ENCODE peak calls at places on chromosome 22, in eight cellular contexts. K is fibroblast of mammary gland, R is cardiac fibroblast, H is astrocyte, G is AG09309, N is IMR-90, C is foreskin fibroblast, P is GM12865. L is an unnamed sample.

GRCh38 chr22:19823638-19824196 is 31.0 kb downstream of the GNB1L start:
- DNase-seq in C (no peak), R (no peak), N (no peak), H (no peak), K (no peak), P (no peak), G (no peak), L (no peak)

GRCh38 chr22:38317995-38318715 is 922 bp upstream of the CSNK1E start:
- DNase-seq in P (no peak), N (peak; percentile 93), G (peak; percentile 79), K (peak; percentile 92), R (peak; percentile 90), C (peak; percentile 96), H (peak; percentile 95), L (peak; percentile 97)

GRCh38 chr22:49391436-49391835 is 436.2 kb downstream of the BRD1 start:
- DNase-seq in R (no peak), C (no peak), G (no peak), H (no peak), P (no peak), K (no peak), N (no peak), L (no peak)

GRCh38 chr22:45572444-45572843 is 69.8 kb downstream of the FBLN1 start:
- DNase-seq in K (peak; percentile 71), N (no peak), H (no peak), R (no peak), C (peak; percentile 82), G (no peak), P (no peak), L (no peak)

GRCh38 chr22:25110846-25111578 is 88.6 kb upstream of the CRYBB3 start:
- DNase-seq in C (peak; percentile 72), P (peak; percentile 60), K (peak; percentile 64), N (peak; percentile 67), R (peak; percentile 91), G (peak; percentile 4), H (peak; percentile 72), L (peak; percentile 65)

GRCh38 chr22:37295213-37295886 is 13.0 kb downstream of the CYTH4 start:
- DNase-seq in R (no peak), N (no peak), P (no peak), C (no peak), H (no peak), K (no peak), G (no peak), L (no peak)

GRCh38 chr22:46560696-46561295 is 23.4 kb upstream of the CELSR1 start:
- DNase-seq in C (no peak), P (no peak), N (no peak), K (no peak), G (no peak), H (no peak), R (no peak), L (no peak)

GRCh38 chr22:25492950-25493790 is 71.3 kb upstream of the GRK3 start:
- DNase-seq in C (no peak), R (no peak), H (no peak), P (no peak), N (no peak), G (no peak), K (no peak), L (no peak)

GRCh38 chr22:47286590-47286989 is 524.1 kb downstream of the TBC1D22A start:
- DNase-seq in N (no peak), H (no peak), R (no peak), G (no peak), C (no peak), P (no peak), K (no peak), L (no peak)

GRCh38 chr22:49817359-49817758 is 10.3 kb downstream of the BRD1 start:
- DNase-seq in H (no peak), R (no peak), C (no peak), G (no peak), N (no peak), P (no peak), K (no peak), L (no peak)

GRCh38 chr22:38948181-38948940 is 9.0 kb upstream of the APOBEC3A start:
- DNase-seq in P (no peak), G (no peak), H (no peak), C (no peak), K (no peak), N (no peak), R (no peak), L (no peak)

GRCh38 chr22:46110215-46110614 is 40.1 kb upstream of the PPARA start:
- DNase-seq in C (peak; percentile 80), R (peak; percentile 32), G (no peak), H (peak; percentile 49), K (peak; percentile 77), N (peak; percentile 34), P (peak; percentile 25), L (no peak)

GRCh38 chr22:30474683-30475424 is 3.0 kb upstream of the SEC14L3 start:
- DNase-seq in R (no peak), N (no peak), C (no peak), P (no peak), K (no peak), G (no peak), H (no peak), L (no peak)

GRCh38 chr22:17230239-17230638 is 11.0 kb upstream of the ADA2 start:
- DNase-seq in P (no peak), K (no peak), G (no peak), H (no peak), C (no peak), R (no peak), N (no peak), L (no peak)

GRCh38 chr22:44351685-44352377 is 39.1 kb upstream of the SHISAL1 start:
- DNase-seq in K (peak; percentile 89), H (peak; percentile 93), P (peak; percentile 10), C (peak; percentile 95), G (peak; percentile 80), R (peak; percentile 93), N (peak; percentile 95), L (peak; percentile 84)
- TF ChIP-seq CTCF in K (no peak), H (no peak), P (no peak), C (no peak), G (no peak), R (no peak), N (no peak), L (no peak)

DNA sequence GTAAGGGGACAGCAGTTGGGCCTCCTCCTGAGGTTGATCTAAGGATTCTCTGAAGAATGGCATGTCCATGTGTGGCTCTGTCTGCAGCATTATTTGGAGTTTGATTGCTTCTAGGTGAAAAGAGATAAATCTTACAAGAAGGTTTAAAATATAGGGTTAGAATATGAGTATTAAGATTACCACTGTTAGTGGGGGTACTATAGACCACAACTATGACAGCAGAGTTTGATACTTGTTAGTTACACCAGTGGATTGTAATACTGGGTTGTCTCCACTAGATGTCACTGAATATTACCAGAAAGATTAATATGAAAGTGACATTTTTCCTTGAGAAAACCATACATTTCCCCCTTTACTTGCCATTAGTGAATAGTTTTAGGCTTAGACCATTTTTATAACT is 47.9 kb downstream of the ZNF280B start:
- DNase-seq in N (no peak), C (peak; percentile 31), G (no peak), H (no peak), P (peak; percentile 1), R (peak; percentile 8), K (peak; percentile 25), L (no peak)
- TF ChIP-seq CTCF in N (peak; percentile 38), C (peak; percentile 8), G (peak; percentile 7), H (no peak), P (no peak), R (peak; percentile 54), K (peak; percentile 43), L (peak; percentile 71)

GRCh38 chr22:42901790-42902508 is 44.9 kb upstream of the ARFGAP3 start:
- DNase-seq in R (no peak), G (no peak), C (no peak), K (no peak), N (no peak), P (peak; percentile 24), H (no peak), L (no peak)
- TF ChIP-seq CTCF in R (peak; percentile 31), G (peak; percentile 37), C (no peak), K (peak; percentile 19), N (no peak), P (peak; percentile 47), H (no peak), L (peak; percentile 67)

GRCh38 chr22:20953668-20954500 is 13.2 kb upstream of the AIFM3 start:
- DNase-seq in K (peak; percentile 71), R (peak; percentile 71), C (peak; percentile 62), P (no peak), H (no peak), N (peak; percentile 47), G (peak; percentile 34), L (no peak)

GRCh38 chr22:20953342-20953608 is 13.8 kb upstream of the AIFM3 start:
- DNase-seq in H (no peak), G (no peak), P (no peak), K (no peak), C (no peak), R (no peak), N (no peak), L (no peak)

GRCh38 chr22:20952544-20953341 is 14.3 kb upstream of the AIFM3 start:
- DNase-seq in P (no peak), K (no peak), N (no peak), C (no peak), G (no peak), R (no peak), H (no peak), L (no peak)

GRCh38 chr22:20951151-20951931 is 15.7 kb upstream of the AIFM3 start:
- DNase-seq in P (no peak), C (no peak), N (no peak), R (no peak), G (no peak), K (no peak), H (no peak), L (no peak)

DNA sequence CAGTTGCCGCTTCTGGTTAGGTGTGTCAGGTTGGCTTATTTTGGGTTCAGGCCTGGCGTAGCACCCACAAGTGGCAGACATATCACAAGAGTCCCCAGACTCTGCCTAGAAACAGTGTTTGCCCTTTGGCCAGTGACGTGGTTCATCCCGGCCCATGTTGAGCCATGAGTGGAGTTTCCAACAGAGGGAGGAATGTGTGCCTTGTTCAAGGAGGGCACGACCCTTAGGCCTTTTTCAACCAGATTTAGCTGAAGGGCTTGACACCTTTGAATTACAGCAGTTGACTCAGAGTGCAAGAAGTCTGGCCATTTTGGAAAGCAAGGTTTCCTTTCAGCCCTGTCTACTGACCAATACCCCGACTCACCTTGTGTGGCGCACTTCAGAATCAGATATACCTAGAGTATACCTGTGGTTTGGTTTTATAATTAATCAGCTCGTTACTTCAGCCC is 15.1 kb upstream of the AIFM3 start:
- DNase-seq in H (no peak), G (no peak), P (no peak), K (no peak), R (no peak), N (no peak), C (no peak), L (no peak)
- TF ChIP-seq CTCF in H (no peak), G (no peak), P (no peak), K (no peak), R (no peak), N (no peak), C (no peak), L (no peak)